ENCODE peak calls at places on chromosomes 12 and 14, in five cellular contexts. L is Calu3; I is COR-L47; U is HuH-7.5; W is activated CD4-positive, CD25-positive, alpha-beta regulatory T cell. A is an unnamed sample.

GRCh38 chr12:132153501-132154340 is 9.5 kb downstream of the NOC4L start:
- DNase-seq in U (peak), I (peak), L (peak), W (peak), A (peak)

GRCh38 chr12:47095446-47096236 is 15.9 kb upstream of the AMIGO2 start:
- DNase-seq in L (no peak), W (no peak), I (no peak), U (no peak), A (no peak)

GRCh38 chr12:68113644-68114043 is 45.9 kb downstream of the IFNG start:
- DNase-seq in W (no peak), U (no peak), I (peak), L (peak), A (no peak)

GRCh38 chr12:12070149-12070548 is 590 bp upstream of the BCL2L14 start:
- DNase-seq in W (no peak), U (no peak), L (no peak), I (no peak), A (no peak)

GRCh38 chr12:105047303-105047702 is 37.0 kb downstream of the ALDH1L2 start:
- DNase-seq in L (no peak), I (no peak), U (no peak), W (no peak), A (no peak)

GRCh38 chr14:92973265-92973797 is 50.4 kb downstream of the CHGA start:
- DNase-seq in U (peak), W (no peak), L (peak), I (peak), A (no peak)

GRCh38 chr12:46461907-46462605 is 89.5 kb upstream of the SLC38A2 start:
- DNase-seq in U (no peak), L (no peak), W (no peak), I (no peak), A (no peak)

GRCh38 chr14:45177081-45177480 is 41.4 kb downstream of the FANCM start:
- DNase-seq in L (no peak), W (no peak), I (no peak), U (no peak), A (no peak)

GRCh38 chr12:105775351-105775750 is 363.4 kb downstream of the NUAK1 start:
- DNase-seq in U (no peak), W (no peak), L (no peak), I (no peak), A (no peak)

GRCh38 chr14:54420478-54421116 is 20.6 kb downstream of the CNIH1 start:
- DNase-seq in L (peak), U (no peak), I (peak), W (no peak), A (no peak)